ENCODE peak calls at places on chromosomes 4 and X, in four cellular contexts. J is C1 segment of cervical spinal cord, X is IMR-90, S is amygdala. I is an unnamed sample.

GRCh38 chrX:51955200-51955599 is 61.8 kb downstream of the MAGED1 start:
- DNase-seq in J (no peak), X (no peak), S (no peak), I (no peak)

GRCh38 chr4:183504930-183505555 is at the start of gene ING2:
- DNase-seq in J (peak), X (no peak), S (no peak), I (no peak)

GRCh38 chr4:8319731-8320385 is 50.3 kb downstream of the HTRA3 start:
- DNase-seq in J (no peak), X (no peak), S (no peak), I (peak)

GRCh38 chr4:188971125-188971524 is 831.9 kb downstream of the TRIML1 start:
- DNase-seq in J (no peak), X (peak), S (no peak), I (peak)

GRCh38 chr4:95548738-95549245 is at the start of gene UNC5C:
- DNase-seq in J (peak), X (no peak), S (no peak), I (peak)

GRCh38 chrX:153438522-153438921 is 7.3 kb downstream of the TREX2 start:
- DNase-seq in J (no peak), X (peak), S (no peak), I (peak)

GRCh38 chr4:154616731-154617130 is 4.3 kb upstream of the FGG start:
- DNase-seq in J (no peak), X (no peak), S (no peak), I (no peak)

GRCh38 chrX:18714910-18715309 is 7.5 kb downstream of the PPEF1 start:
- DNase-seq in J (no peak), X (no peak), S (no peak), I (no peak)

I was measured in fibroblast of lung.